ENCODE peak calls at places on chromosomes 16 and 17, in seven cellular contexts. I, A, Z, U, C, W and R are unnamed samples.

GRCh38 chr16:85284138-85284897 is 172.0 kb upstream of the CIBAR2 start:
- DNase-seq in A (no peak), I (no peak), C (no peak), Z (no peak), U (no peak), W (no peak), R (no peak)

GRCh38 chr17:2189231-2189630 is 114.4 kb downstream of the SMG6 start:
- DNase-seq in Z (no peak), I (no peak), W (no peak), U (no peak), A (no peak), C (no peak), R (no peak)

GRCh38 chr16:48409839-48410610 is 24.8 kb upstream of the SIAH1 start:
- DNase-seq in Z (no peak), A (no peak), I (no peak), W (peak; percentile 81), U (peak; percentile 83), C (no peak), R (no peak)

GRCh38 chr17:72725432-72726068 is 366.9 kb downstream of the SLC39A11 start:
- DNase-seq in I (peak; percentile 90), C (peak; percentile 87), W (no peak), A (peak; percentile 32), U (peak; percentile 77), Z (peak; percentile 69), R (no peak)

GRCh38 chr16:87395181-87395842 is 3.2 kb downstream of the MAP1LC3B start:
- DNase-seq in Z (no peak), I (no peak), U (peak; percentile 14), C (no peak), A (no peak), W (no peak), R (no peak)

GRCh38 chr17:5019475-5019956 is 15.7 kb downstream of the SLC52A1 start:
- DNase-seq in I (peak; percentile 74), C (no peak), U (no peak), A (no peak), W (no peak), Z (no peak), R (no peak)

GRCh38 chr17:5870231-5870953 is 199.8 kb upstream of the WSCD1 start:
- DNase-seq in C (no peak), I (no peak), A (no peak), W (no peak), U (no peak), Z (no peak), R (no peak)

GRCh38 chr16:87052506-87052905 is 264.7 kb downstream of the C16orf95 start:
- DNase-seq in Z (no peak), C (no peak), I (no peak), U (peak; percentile 8), W (no peak), A (no peak), R (no peak)

GRCh38 chr16:68539704-68540370 is 746 bp downstream of the ZFP90 start:
- DNase-seq in A (peak; percentile 6), W (no peak), C (no peak), U (peak; percentile 44), Z (no peak), I (no peak), R (peak; percentile 4)

GRCh38 chr17:57861000-57861736 is 11.3 kb upstream of the MRPS23 start:
- DNase-seq in W (no peak), I (peak; percentile 88), U (peak; percentile 40), Z (peak; percentile 55), A (peak; percentile 7), C (peak; percentile 91), R (no peak)

GRCh38 chr16:76819517-76819916 is 371.5 kb upstream of the MON1B start:
- DNase-seq in A (no peak), C (no peak), Z (no peak), W (no peak), I (no peak), U (no peak), R (no peak)

GRCh38 chr16:86619263-86619935 is 41.0 kb downstream of the FOXL1 start:
- DNase-seq in W (no peak), A (no peak), I (no peak), C (no peak), U (no peak), Z (no peak), R (no peak)

GRCh38 chr16:89155184-89155679 is 16.3 kb upstream of the CDH15 start:
- DNase-seq in Z (no peak), U (peak; percentile 80), A (no peak), I (no peak), C (no peak), W (peak; percentile 24), R (no peak)

GRCh38 chr16:67548265-67549126 is 13.8 kb upstream of the CTCF start:
- DNase-seq in Z (peak; percentile 47), C (no peak), I (no peak), U (no peak), A (no peak), W (no peak), R (peak; percentile 58)

GRCh38 chr17:49457564-49458535 is 37.2 kb upstream of the NGFR start:
- DNase-seq in I (peak; percentile 61), Z (no peak), A (no peak), C (no peak), W (no peak), U (no peak), R (no peak)

GRCh38 chr16:27287887-27288286 is 19.3 kb upstream of the NSMCE1 start:
- DNase-seq in C (no peak), W (no peak), Z (no peak), U (no peak), A (no peak), I (no peak), R (no peak)

GRCh38 chr17:39064374-39064773 is 87.1 kb downstream of the PLXDC1 start:
- DNase-seq in A (no peak), W (peak; percentile 54), Z (no peak), I (no peak), U (peak; percentile 41), C (no peak), R (no peak)

GRCh38 chr17:56616239-56616638 is 22.7 kb downstream of the NOG start:
- DNase-seq in I (no peak), Z (no peak), A (no peak), U (no peak), C (no peak), W (no peak), R (no peak)

GRCh38 chr17:63361182-63361581 is 84.9 kb downstream of the CYB561 start:
- DNase-seq in C (peak; percentile 58), A (no peak), Z (no peak), W (no peak), I (no peak), U (no peak), R (no peak)

GRCh38 chr16:19680972-19681371 is 37.1 kb downstream of the KNOP1 start:
- DNase-seq in U (no peak), A (no peak), W (no peak), C (no peak), Z (no peak), I (peak; percentile 58), R (no peak)

GRCh38 chr16:86304868-86305267 is 205.5 kb upstream of the FOXF1 start:
- DNase-seq in A (no peak), W (no peak), U (no peak), I (no peak), Z (no peak), C (no peak), R (no peak)

GRCh38 chr17:12553625-12554024 is 112.1 kb upstream of the MYOCD start:
- DNase-seq in Z (no peak), W (no peak), A (no peak), C (no peak), I (no peak), U (peak; percentile 40), R (no peak)

GRCh38 chr17:5299383-5299782 is 17.3 kb downstream of the RABEP1 start:
- DNase-seq in Z (no peak), W (no peak), I (no peak), C (no peak), U (no peak), A (no peak), R (no peak)

GRCh38 chr17:16255481-16255901 is 38.5 kb downstream of the PIGL start:
- DNase-seq in I (peak; percentile 72), Z (no peak), C (no peak), U (peak; percentile 56), W (no peak), A (no peak), R (no peak)

GRCh38 chr16:984106-984505 is 2.5 kb downstream of the SOX8 start:
- DNase-seq in A (no peak), W (no peak), Z (no peak), U (no peak), C (no peak), I (no peak), R (no peak)

GRCh38 chr16:48613061-48613957 is 3.3 kb upstream of the N4BP1 start:
- DNase-seq in U (peak; percentile 64), Z (peak; percentile 58), I (peak; percentile 77), W (no peak), C (no peak), A (peak; percentile 64), R (no peak)

GRCh38 chr17:80160536-80160935 is 9.3 kb upstream of the CARD14 start:
- DNase-seq in I (no peak), W (no peak), C (no peak), Z (no peak), A (no peak), U (no peak), R (no peak)

GRCh38 chr17:54754560-54754959 is 146.1 kb upstream of the TOM1L1 start:
- DNase-seq in U (no peak), C (peak; percentile 54), W (no peak), A (no peak), I (peak; percentile 89), Z (no peak), R (no peak)

GRCh38 chr17:18115517-18115916 is 7.0 kb downstream of the MYO15A start:
- DNase-seq in W (no peak), Z (no peak), I (no peak), A (no peak), C (no peak), U (no peak), R (no peak)

GRCh38 chr16:57285379-57285778 is 907 bp upstream of the PLLP start:
- DNase-seq in W (no peak), A (no peak), Z (no peak), C (no peak), I (no peak), U (no peak), R (no peak)

GRCh38 chr16:285146-286055 is 2.4 kb downstream of the PDIA2 start:
- DNase-seq in Z (no peak), A (no peak), U (no peak), W (no peak), I (peak; percentile 39), C (peak; percentile 72), R (no peak)

GRCh38 chr16:49431591-49432290 is 58.1 kb downstream of the C16orf78 start:
- DNase-seq in Z (no peak), C (no peak), I (peak; percentile 23), A (no peak), U (no peak), W (no peak), R (no peak)

GRCh38 chr17:5027299-5027698 is 7.9 kb downstream of the SLC52A1 start:
- DNase-seq in C (no peak), W (no peak), Z (no peak), U (no peak), A (no peak), I (no peak), R (no peak)

GRCh38 chr16:1024126-1024525 is 42.6 kb downstream of the SOX8 start:
- DNase-seq in W (no peak), A (no peak), I (no peak), C (no peak), U (no peak), Z (no peak), R (no peak)

GRCh38 chr16:87460936-87461335 is 31.9 kb downstream of the ZCCHC14 start:
- DNase-seq in C (no peak), Z (no peak), U (no peak), A (no peak), I (no peak), W (no peak), R (no peak)